ENCODE peak calls at places on chromosomes 1 and 21, in five cellular contexts. W is SJSA1, P is astrocyte, G is neuronal stem cell, R is breast epithelium. B is an unnamed sample.

GRCh38 chr1:9909222-9910046 is 635 bp downstream of the CTNNBIP1 start:
- DNase-seq in W (no peak), G (no peak), P (no peak), R (no peak), B (peak; percentile 13)

GRCh38 chr1:229158317-229159294 is 112.3 kb upstream of the RAB4A start:
- DNase-seq in G (no peak), R (no peak), W (no peak), P (no peak), B (no peak)

GRCh38 chr1:151639466-151639865 is 27.6 kb downstream of the SNX27 start:
- DNase-seq in R (no peak), P (peak; percentile 76), G (no peak), W (peak; percentile 59), B (no peak)

GRCh38 chr1:204697893-204698292 is 12.4 kb upstream of the LRRN2 start:
- DNase-seq in W (no peak), G (no peak), R (no peak), P (no peak), B (no peak)

GRCh38 chr1:212699104-212699838 is 369 bp downstream of the BATF3 start:
- DNase-seq in W (peak; percentile 38), P (no peak), R (no peak), G (no peak), B (peak; percentile 28)

GRCh38 chr1:32798191-32798590 is 19.0 kb downstream of the YARS1 start:
- DNase-seq in P (peak; percentile 85), G (no peak), R (no peak), W (peak; percentile 88), B (no peak)

GRCh38 chr1:152164542-152165136 is 5.6 kb upstream of the RPTN start:
- DNase-seq in R (no peak), G (no peak), P (no peak), W (no peak), B (no peak)

GRCh38 chr1:161196521-161197451 is 2.1 kb downstream of the ADAMTS4 start:
- DNase-seq in R (no peak), G (no peak), W (no peak), P (peak; percentile 21), B (no peak)

GRCh38 chr21:28627691-28628090 is 365.0 kb downstream of the LTN1 start:
- DNase-seq in G (no peak), W (no peak), R (no peak), P (no peak), B (no peak)

GRCh38 chr1:226972931-226973330 is 32.8 kb downstream of the COQ8A start:
- DNase-seq in G (no peak), W (no peak), R (no peak), P (no peak), B (no peak)

GRCh38 chr1:177069489-177069888 is 95.0 kb downstream of the ASTN1 start:
- DNase-seq in G (no peak), P (peak; percentile 18), W (no peak), R (no peak), B (no peak)

GRCh38 chr1:93814795-93815737 is 63.9 kb downstream of the DNTTIP2 start:
- DNase-seq in W (no peak), G (no peak), P (peak; percentile 71), R (no peak), B (no peak)

GRCh38 chr1:201164645-201165044 is 10.4 kb upstream of the TMEM9 start:
- DNase-seq in W (no peak), G (no peak), P (no peak), R (no peak), B (no peak)

GRCh38 chr1:228902781-228903572 is 167.7 kb downstream of the RHOU start:
- DNase-seq in W (peak; percentile 97), G (no peak), P (peak; percentile 97), R (peak; percentile 90), B (no peak)

GRCh38 chr21:45469273-45470086 is 64.5 kb downstream of the COL18A1 start:
- DNase-seq in P (no peak), W (peak; percentile 19), G (peak; percentile 78), R (no peak), B (no peak)

GRCh38 chr1:212935387-212935981 is 14.9 kb upstream of the VASH2 start:
- DNase-seq in G (no peak), R (no peak), W (no peak), P (no peak), B (no peak)

GRCh38 chr21:35236090-35236489 is 187.0 kb upstream of the RUNX1 start:
- DNase-seq in P (no peak), G (no peak), W (no peak), R (no peak), B (no peak)

GRCh38 chr1:21331752-21332480 is 41.7 kb upstream of the ECE1 start:
- DNase-seq in W (no peak), P (no peak), G (no peak), R (no peak), B (no peak)

GRCh38 chr1:209746469-209747269 is 9.2 kb upstream of the TRAF3IP3 start:
- DNase-seq in R (no peak), W (no peak), G (no peak), P (no peak), B (no peak)

GRCh38 chr1:29811247-29811646 is 574.9 kb downstream of the PTPRU start:
- DNase-seq in W (no peak), G (no peak), R (no peak), P (no peak), B (no peak)

GRCh38 chr21:27796106-27796505 is 829.2 kb upstream of the ADAMTS5 start:
- DNase-seq in P (peak; percentile 44), R (no peak), G (peak; percentile 1), W (peak; percentile 82), B (no peak)

GRCh38 chr1:65904681-65905083 is 112.0 kb downstream of the PDE4B start:
- DNase-seq in G (no peak), R (no peak), P (no peak), W (no peak), B (no peak)

GRCh38 chr1:29830916-29831315 is 594.6 kb downstream of the PTPRU start:
- DNase-seq in W (no peak), G (no peak), R (no peak), P (no peak), B (no peak)

DNA sequence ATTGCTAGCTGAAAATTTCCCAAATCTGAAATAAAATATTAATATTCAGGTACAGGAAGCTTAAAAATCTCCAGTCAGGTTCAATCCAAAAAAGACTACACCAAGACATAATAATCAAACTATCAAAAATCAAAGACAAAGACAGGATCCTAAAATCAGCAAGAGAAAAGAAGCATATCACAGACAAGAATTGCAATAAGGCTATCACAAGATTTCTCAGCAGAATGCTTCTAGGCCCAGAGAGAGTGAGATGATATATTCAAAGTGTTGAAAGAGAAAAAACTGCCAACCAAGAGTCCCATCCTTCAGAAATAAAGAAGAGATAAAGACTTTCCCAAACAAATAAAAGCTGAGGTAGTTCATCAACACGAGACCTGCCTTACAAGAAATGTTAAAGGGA is 5.0 kb upstream of the SELP start:
- DNase-seq in W (no peak), R (no peak), G (no peak), P (no peak), B (no peak)
- H3K9me3 ChIP-seq in W (no peaks in the 10 kb centered on the region), R (peaks cover 19% of the 10 kb centered on the region), G (peaks cover 10% of the 10 kb centered on the region), P (peaks cover 3% of the 10 kb centered on the region), B (peaks cover 21% of the 10 kb centered on the region)

GRCh38 chr21:26153758-26154157 is 16.8 kb downstream of the APP start:
- DNase-seq in W (peak; percentile 44), P (peak; percentile 45), G (no peak), R (no peak), B (no peak)

GRCh38 chr21:26148834-26149354 is 21.7 kb downstream of the APP start:
- DNase-seq in W (peak; percentile 35), R (no peak), P (no peak), G (no peak), B (no peak)

GRCh38 chr21:26159869-26160268 is 10.7 kb downstream of the APP start:
- DNase-seq in G (no peak), P (no peak), W (no peak), R (no peak), B (no peak)

GRCh38 chr21:26157842-26158241 is 12.7 kb downstream of the APP start:
- DNase-seq in W (no peak), R (no peak), P (no peak), G (no peak), B (no peak)

DNA sequence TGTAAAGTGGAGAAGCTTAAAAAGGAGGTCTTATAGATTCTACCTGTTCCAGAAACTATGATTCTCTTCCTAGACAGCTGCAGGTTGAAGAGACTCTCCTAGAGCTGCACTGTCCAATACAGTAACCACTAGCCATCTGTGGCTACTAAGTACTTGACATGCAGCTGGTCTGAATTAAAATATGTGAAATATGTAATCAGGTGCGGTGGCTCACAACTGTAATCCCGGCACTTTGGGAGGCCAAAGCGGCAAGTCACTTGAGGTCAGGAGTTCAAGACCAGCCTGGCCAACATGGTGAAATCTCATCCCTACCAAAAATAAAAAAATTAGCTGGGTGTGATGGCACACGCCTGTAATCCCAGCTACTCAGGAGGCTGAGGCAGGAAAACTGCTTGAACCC is 15.8 kb downstream of the APP start:
- DNase-seq in G (no peak), P (no peak), R (no peak), W (no peak), B (no peak)
- H3K27ac ChIP-seq in G (no peak overlapping the region), P (no peak overlapping the region), R (no peak overlapping the region), W (no peak overlapping the region), B (no peak overlapping the region)

GRCh38 chr21:7933923-7934322 is 2587.5 kb upstream of the TPTE start:
- DNase-seq in W (no peak), R (no peak), P (no peak), G (no peak), B (no peak)
- H3K9me3 ChIP-seq in W (peaks cover 3% of the 10 kb centered on the region), R (peaks cover 94% of the 10 kb centered on the region), P (peaks cover 67% of the 10 kb centered on the region), G (peaks cover 17% of the 10 kb centered on the region), B (peaks cover 93% of the 10 kb centered on the region)

DNA sequence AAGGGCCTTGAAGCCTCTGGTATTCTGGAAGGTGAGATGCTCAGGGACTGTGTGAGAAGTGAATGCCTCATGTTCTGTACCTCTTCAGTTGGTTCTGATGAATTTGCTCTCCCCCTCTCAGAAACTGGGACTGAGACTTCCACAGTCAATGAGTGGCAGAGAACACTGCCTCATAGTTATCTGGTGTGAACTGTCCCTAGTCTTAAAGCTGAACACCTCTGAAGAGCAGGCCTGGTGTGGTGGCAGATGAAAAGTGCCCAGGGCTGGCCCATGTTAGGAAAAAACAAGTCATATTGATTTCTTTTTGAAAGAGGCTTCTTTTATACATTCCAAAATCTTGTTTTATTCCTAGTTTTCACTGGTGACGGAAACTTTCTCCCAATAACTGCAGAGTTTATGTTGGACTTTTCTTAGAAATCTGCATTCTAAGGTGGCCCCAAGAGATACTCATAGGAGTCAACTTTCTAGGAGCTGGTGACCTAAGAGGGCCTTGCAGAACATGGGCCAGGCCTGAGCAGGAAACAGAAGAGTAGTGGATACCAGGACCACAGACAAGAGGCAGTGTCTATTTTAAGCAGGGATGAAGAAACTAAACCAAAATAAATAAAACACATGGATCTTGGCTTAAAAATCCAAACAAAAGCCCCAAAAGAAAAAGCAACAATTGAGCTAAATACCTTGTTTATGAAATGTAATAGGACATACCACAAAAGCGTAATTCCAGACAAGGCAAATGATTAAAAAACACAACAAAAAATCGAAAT is 19.5 kb downstream of the DUSP10 start:
- DNase-seq in P (no peak), G (no peak), R (no peak), W (peak; percentile 77), B (no peak)
- H3K27ac ChIP-seq in P (peak overlapping the region; percentile 34), G (no peak overlapping the region), R (no peak overlapping the region), W (peak overlapping the region; percentile 49), B (no peak overlapping the region)

GRCh38 chr1:247043406-247043805 is 35.2 kb downstream of the ZNF670 start:
- DNase-seq in R (no peak), P (no peak), G (no peak), W (no peak), B (no peak)
- H3K9me3 ChIP-seq in R (peaks cover 60% of the 10 kb centered on the region), P (peaks cover 33% of the 10 kb centered on the region), G (peaks cover 36% of the 10 kb centered on the region), W (peaks cover 28% of the 10 kb centered on the region), B (peaks cover 95% of the 10 kb centered on the region)

GRCh38 chr1:3345792-3346191 is 108.7 kb upstream of the ARHGEF16 start:
- DNase-seq in W (no peak), R (no peak), P (no peak), G (no peak), B (no peak)
- H3K27ac ChIP-seq in W (no peak overlapping the region), R (no peak overlapping the region), P (no peak overlapping the region), G (no peak overlapping the region), B (no peak overlapping the region)